ENCODE peak calls at places on chromosomes 16 and 17, in five cellular contexts. N is tibial nerve, L is tibial artery, Q is psoas muscle, R is pancreas. O is an unnamed sample.

GRCh38 chr16:73563709-73564108 is 515.8 kb upstream of the ZFHX3 start:
- DNase-seq in N (no peak), L (no peak), Q (no peak), R (no peak), O (no peak)

GRCh38 chr17:7405882-7406825 is 1.5 kb upstream of the NLGN2 start:
- DNase-seq in N (no peak), L (no peak), Q (no peak), R (peak; percentile 35), O (no peak)

GRCh38 chr17:38466346-38467315 is 38.4 kb downstream of the ARHGAP23 start:
- DNase-seq in N (no peak), L (no peak), Q (peak; percentile 63), R (no peak), O (peak; percentile 52)

GRCh38 chr16:75420987-75421819 is 12.1 kb downstream of the CFDP1 start:
- DNase-seq in N (peak; percentile 35), L (peak; percentile 62), Q (peak; percentile 80), R (peak; percentile 54), O (peak; percentile 82)

GRCh38 chr16:57797526-57798266 is 4.6 kb downstream of the KIFC3 start:
- DNase-seq in N (no peak), L (no peak), Q (peak; percentile 73), R (peak; percentile 87), O (no peak)

GRCh38 chr17:35742496-35742895 is 10.5 kb downstream of the GAS2L2 start:
- DNase-seq in N (no peak), L (no peak), Q (no peak), R (no peak), O (no peak)

GRCh38 chr16:87389245-87389644 is 2.9 kb upstream of the MAP1LC3B start:
- DNase-seq in N (no peak), L (no peak), Q (no peak), R (no peak), O (no peak)

GRCh38 chr16:53083123-53083522 is 28.3 kb downstream of the CHD9 start:
- DNase-seq in N (no peak), L (no peak), Q (no peak), R (no peak), O (no peak)

GRCh38 chr17:41540921-41541625 is 13.0 kb upstream of the KRT19 start:
- DNase-seq in N (no peak), L (no peak), Q (no peak), R (no peak), O (no peak)

GRCh38 chr17:57879437-57880085 is 29.7 kb upstream of the MRPS23 start:
- DNase-seq in N (no peak), L (no peak), Q (peak; percentile 85), R (peak; percentile 65), O (no peak)

GRCh38 chr17:17874478-17874877 is 37.7 kb upstream of the SREBF1 start:
- DNase-seq in N (no peak), L (no peak), Q (no peak), R (no peak), O (no peak)

GRCh38 chr17:72699566-72699965 is 392.9 kb downstream of the SLC39A11 start:
- DNase-seq in N (no peak), L (no peak), Q (no peak), R (no peak), O (no peak)

GRCh38 chr16:84617631-84618427 is at the start of gene COTL1:
- DNase-seq in N (peak; percentile 98), L (peak; percentile 97), Q (peak; percentile 97), R (peak; percentile 95), O (peak; percentile 95)

GRCh38 chr16:84618428-84619102 is 687 bp upstream of the COTL1 start:
- DNase-seq in N (no peak), L (no peak), Q (no peak), R (no peak), O (no peak)

GRCh38 chr16:84616515-84616914 is 1.4 kb downstream of the COTL1 start:
- DNase-seq in N (no peak), L (no peak), Q (no peak), R (no peak), O (no peak)

GRCh38 chr16:84619103-84619460 is 1.2 kb upstream of the COTL1 start:
- DNase-seq in N (no peak), L (no peak), Q (no peak), R (no peak), O (no peak)

DNA sequence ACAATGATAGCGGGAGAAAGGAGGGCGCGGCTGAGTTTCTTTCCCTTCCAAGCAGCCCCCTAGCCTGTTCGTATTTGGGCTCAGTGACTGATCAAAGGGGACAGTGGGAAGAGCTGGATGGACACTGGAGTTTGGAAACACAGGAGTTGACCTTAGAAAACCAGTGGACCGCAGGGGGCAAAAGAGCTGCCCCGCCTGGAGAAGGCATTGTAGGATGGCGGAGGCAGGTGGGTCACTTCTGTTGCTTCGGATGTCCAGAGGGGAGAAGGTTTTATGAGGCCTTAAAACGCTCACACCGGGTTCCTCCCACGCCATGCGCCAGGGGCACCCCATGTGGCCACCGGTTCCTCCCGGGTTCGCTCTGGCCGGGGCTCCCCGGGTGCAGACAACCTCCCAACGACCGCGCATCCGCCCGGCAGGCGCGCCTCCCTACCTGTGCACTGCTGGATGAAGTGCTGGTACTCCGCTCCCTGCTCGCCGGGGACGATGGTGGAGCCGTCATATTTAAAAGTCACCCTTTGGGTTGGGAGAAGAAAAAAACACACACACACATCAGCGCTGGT is 729 bp downstream of the COTL1 start:
- DNase-seq in N (no peak), L (peak; percentile 35), Q (no peak), R (no peak), O (peak; percentile 37)
- H3K4me1 ChIP-seq in N (no peaks in the 10 kb centered on the region), L (peaks cover 24% of the 10 kb centered on the region), Q (peaks cover 10% of the 10 kb centered on the region), R (no peaks in the 10 kb centered on the region), O (peaks cover 70% of the 10 kb centered on the region)

DNA sequence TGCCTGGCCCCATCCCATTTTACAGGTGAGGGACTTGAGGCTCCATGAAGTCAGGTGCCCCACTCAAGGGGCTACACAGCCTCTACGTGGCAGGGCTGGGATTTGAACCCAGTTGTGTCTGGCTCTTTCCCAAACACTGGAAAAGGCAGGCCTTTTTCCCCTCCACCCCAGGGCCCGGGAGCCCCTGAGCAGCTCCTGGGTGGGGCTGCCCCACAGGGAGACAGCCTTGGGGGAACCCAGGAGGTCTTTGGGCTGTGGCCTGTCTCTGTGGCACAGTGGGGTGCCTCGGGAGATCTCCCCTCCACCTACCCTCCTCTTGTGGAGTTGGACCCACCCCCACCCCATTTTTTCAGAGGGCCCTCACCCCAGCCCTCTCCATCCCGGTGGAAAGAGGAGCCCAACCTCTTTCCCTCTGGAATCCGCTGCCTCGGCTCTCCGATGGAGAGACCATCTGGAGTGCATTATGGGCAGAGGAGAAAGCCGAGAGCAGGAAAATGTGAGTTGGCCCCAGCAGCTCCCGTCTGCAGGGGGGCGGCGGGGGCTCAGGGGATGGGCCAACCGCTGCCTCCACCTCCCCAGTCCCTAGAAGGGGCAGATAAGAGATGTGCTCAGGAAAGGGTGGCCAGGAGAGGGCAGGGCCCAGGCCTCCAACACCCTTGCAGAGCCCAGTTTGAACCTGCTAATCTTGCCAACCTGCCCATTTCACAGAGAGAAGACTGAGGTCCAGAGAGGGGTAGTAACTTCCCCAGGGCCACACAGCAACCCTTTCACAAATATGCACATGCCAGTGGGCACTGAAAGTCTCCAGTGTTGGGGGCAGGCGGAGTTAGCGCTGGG is 15.4 kb upstream of the TMEM92 start:
- DNase-seq in N (no peak), L (peak; percentile 36), Q (no peak), R (no peak), O (no peak)
- H3K4me1 ChIP-seq in N (no peaks in the 10 kb centered on the region), L (peaks cover 46% of the 10 kb centered on the region), Q (no peaks in the 10 kb centered on the region), R (no peaks in the 10 kb centered on the region), O (peaks cover 20% of the 10 kb centered on the region)

GRCh38 chr17:50206604-50207293 is 5.3 kb upstream of the COL1A1 start:
- DNase-seq in N (peak; percentile 43), L (peak; percentile 57), Q (no peak), R (no peak), O (peak; percentile 52)
- H3K4me1 ChIP-seq in N (no peaks in the 10 kb centered on the region), L (peaks cover 89% of the 10 kb centered on the region), Q (peaks cover 4% of the 10 kb centered on the region), R (no peaks in the 10 kb centered on the region), O (peaks cover 36% of the 10 kb centered on the region)

GRCh38 chr16:68656771-68657170 is 11.7 kb downstream of the CDH3 start:
- DNase-seq in N (no peak), L (no peak), Q (no peak), R (no peak), O (no peak)

GRCh38 chr16:68662035-68662434 is 16.9 kb downstream of the CDH3 start:
- DNase-seq in N (no peak), L (no peak), Q (no peak), R (no peak), O (no peak)

GRCh38 chr16:68655806-68656205 is 10.7 kb downstream of the CDH3 start:
- DNase-seq in N (no peak), L (no peak), Q (no peak), R (no peak), O (no peak)

GRCh38 chr16:68658974-68659360 is 13.9 kb downstream of the CDH3 start:
- DNase-seq in N (no peak), L (no peak), Q (no peak), R (no peak), O (no peak)

DNA sequence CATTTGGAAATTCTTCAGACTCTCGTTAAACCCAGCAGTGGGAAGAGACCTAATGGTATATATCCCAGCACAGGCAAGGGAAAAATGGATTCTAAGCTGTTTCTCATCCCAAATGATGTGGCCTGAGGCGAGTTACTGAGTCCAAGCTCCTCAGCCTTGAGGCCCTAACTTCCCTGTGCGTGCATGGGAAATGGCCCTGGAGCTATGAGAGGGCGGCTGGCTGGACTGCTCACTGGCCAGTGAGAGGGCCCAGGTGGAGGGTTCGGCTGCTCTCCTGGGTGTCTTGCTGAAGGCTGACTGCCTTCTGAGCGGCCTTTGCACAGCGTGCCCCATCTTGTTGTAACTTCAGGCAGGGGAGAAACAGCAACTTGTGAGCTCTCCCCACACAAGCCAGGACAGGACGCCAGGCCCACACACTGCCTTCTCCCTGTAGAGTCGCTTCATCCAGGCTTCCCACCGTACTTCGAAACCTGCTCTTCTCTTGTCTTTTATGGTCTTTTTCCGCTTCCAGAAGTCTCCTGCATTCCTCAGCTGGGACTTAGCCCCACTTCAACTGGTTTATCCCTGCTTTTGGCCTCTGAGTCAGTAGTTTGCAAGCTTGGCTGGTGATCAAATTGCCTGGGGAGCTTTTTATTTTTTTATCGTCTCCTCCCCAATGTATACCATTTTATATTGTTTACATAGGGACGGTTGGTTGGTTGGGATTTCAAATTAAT is 13.3 kb downstream of the CDH3 start:
- DNase-seq in N (no peak), L (no peak), Q (no peak), R (no peak), O (no peak)
- H3K4me1 ChIP-seq in N (no peaks in the 10 kb centered on the region), L (no peaks in the 10 kb centered on the region), Q (no peaks in the 10 kb centered on the region), R (no peaks in the 10 kb centered on the region), O (no peaks in the 10 kb centered on the region)

GRCh38 chr17:82242977-82243647 is 14.3 kb downstream of the SLC16A3 start:
- DNase-seq in N (peak; percentile 71), L (peak; percentile 82), Q (peak; percentile 96), R (peak; percentile 91), O (peak; percentile 81)

GRCh38 chr17:82242698-82242976 is 13.8 kb downstream of the SLC16A3 start:
- DNase-seq in N (no peak), L (no peak), Q (peak; percentile 61), R (peak; percentile 51), O (no peak)

GRCh38 chr17:82240506-82241182 is 11.8 kb downstream of the SLC16A3 start:
- DNase-seq in N (no peak), L (no peak), Q (peak; percentile 54), R (peak; percentile 39), O (no peak)

GRCh38 chr17:82241183-82241925 is 12.5 kb downstream of the SLC16A3 start:
- DNase-seq in N (peak; percentile 59), L (peak; percentile 88), Q (peak; percentile 93), R (peak; percentile 74), O (peak; percentile 76)

GRCh38 chr17:82241926-82242697 is 13.3 kb downstream of the SLC16A3 start:
- DNase-seq in N (no peak), L (no peak), Q (peak; percentile 79), R (peak; percentile 68), O (peak; percentile 62)
- H3K4me1 ChIP-seq in N (peaks cover 24% of the 10 kb centered on the region), L (peaks cover 77% of the 10 kb centered on the region), Q (peaks cover 83% of the 10 kb centered on the region), R (peaks cover 24% of the 10 kb centered on the region), O (peaks cover 92% of the 10 kb centered on the region)

GRCh38 chr16:85525464-85526117 is 87.5 kb upstream of the GSE1 start:
- DNase-seq in N (no peak), L (no peak), Q (no peak), R (no peak), O (no peak)
- H3K4me1 ChIP-seq in N (no peaks in the 10 kb centered on the region), L (peaks cover 35% of the 10 kb centered on the region), Q (no peaks in the 10 kb centered on the region), R (peaks cover 29% of the 10 kb centered on the region), O (peaks cover 41% of the 10 kb centered on the region)

O was measured in heart right ventricle.